ENCODE peak calls at places on chromosomes 3 and 15, in eight cellular contexts. L, E, V, I, Z, T, H and Y are unnamed samples.
A peak's percentile ranks its signal among the peaks of the same experiment; 100 is the strongest.

GRCh38 chr15:100721758-100722550 is 119.6 kb downstream of the ASB7 start:
- DNase-seq in L (peak; percentile 77), E (peak; percentile 97), V (peak; percentile 74), I (no peak), Z (peak; percentile 98), T (peak; percentile 85), H (peak; percentile 76), Y (peak; percentile 97)

GRCh38 chr3:108089544-108089943 is 1.3 kb downstream of the CD47 start:
- DNase-seq in L (no peak), E (no peak), V (peak; percentile 34), I (no peak), Z (no peak), T (no peak), H (no peak), Y (no peak)

GRCh38 chr15:42737529-42738328 is 801 bp upstream of the CDAN1 start:
- DNase-seq in L (no peak), E (no peak), V (no peak), I (no peak), Z (peak; percentile 15), T (no peak), H (no peak), Y (peak; percentile 53)

GRCh38 chr15:53962646-53963561 is 15.3 kb upstream of the UNC13C start:
- DNase-seq in L (no peak), E (no peak), V (peak; percentile 24), I (peak; percentile 56), Z (no peak), T (no peak), H (peak; percentile 43), Y (no peak)

GRCh38 chr3:112519424-112520001 is 20.2 kb upstream of the BTLA start:
- DNase-seq in L (no peak), E (peak; percentile 54), V (peak; percentile 59), I (no peak), Z (peak; percentile 44), T (peak; percentile 66), H (no peak), Y (no peak)

GRCh38 chr15:31328999-31329639 is 2.5 kb downstream of the KLF13 start:
- DNase-seq in L (no peak), E (no peak), V (no peak), I (peak; percentile 67), Z (no peak), T (no peak), H (no peak), Y (no peak)

GRCh38 chr15:37102315-37103021 is 2.1 kb upstream of the MEIS2 start:
- DNase-seq in L (no peak), E (no peak), V (no peak), I (peak; percentile 52), Z (no peak), T (peak; percentile 50), H (no peak), Y (no peak)

GRCh38 chr3:17573396-17573795 is 169.0 kb downstream of the TBC1D5 start:
- DNase-seq in L (no peak), E (no peak), V (no peak), I (no peak), Z (no peak), T (no peak), H (no peak), Y (no peak)

GRCh38 chr15:66565731-66566130 is at the start of gene LCTL:
- DNase-seq in L (no peak), E (no peak), V (no peak), I (peak; percentile 71), Z (no peak), T (peak; percentile 54), H (no peak), Y (peak; percentile 80)

GRCh38 chr15:88636039-88636438 is 2.8 kb upstream of the ISG20 start:
- DNase-seq in L (no peak), E (no peak), V (no peak), I (no peak), Z (no peak), T (no peak), H (no peak), Y (peak; percentile 85)

GRCh38 chr3:129461022-129461421 is 21.0 kb downstream of the IFT122 start:
- DNase-seq in L (no peak), E (no peak), V (no peak), I (no peak), Z (peak; percentile 22), T (peak; percentile 22), H (no peak), Y (no peak)

GRCh38 chr15:89812126-89812846 is 2.4 kb downstream of the ANPEP start:
- DNase-seq in L (peak; percentile 89), E (no peak), V (no peak), I (no peak), Z (no peak), T (peak; percentile 87), H (peak; percentile 85), Y (no peak)

GRCh38 chr3:151925876-151926275 is 52.4 kb downstream of the SUCNR1 start:
- DNase-seq in L (no peak), E (peak; percentile 67), V (no peak), I (no peak), Z (peak; percentile 34), T (peak; percentile 76), H (no peak), Y (no peak)

GRCh38 chr15:89993344-89993743 is 7.8 kb upstream of the ZNF710 start:
- DNase-seq in L (no peak), E (no peak), V (no peak), I (no peak), Z (no peak), T (no peak), H (no peak), Y (no peak)

GRCh38 chr3:27254896-27255295 is 114.3 kb downstream of the NEK10 start:
- DNase-seq in L (no peak), E (no peak), V (no peak), I (no peak), Z (no peak), T (no peak), H (no peak), Y (no peak)

GRCh38 chr15:57457726-57458125 is 81.4 kb downstream of the CGNL1 start:
- DNase-seq in L (no peak), E (no peak), V (no peak), I (no peak), Z (no peak), T (no peak), H (no peak), Y (no peak)

GRCh38 chr3:170717410-170718402 is 131.8 kb upstream of the SLC7A14 start:
- DNase-seq in L (no peak), E (no peak), V (no peak), I (no peak), Z (no peak), T (no peak), H (peak; percentile 65), Y (no peak)

GRCh38 chr3:140148824-140149390 is 213.9 kb downstream of the CLSTN2 start:
- DNase-seq in L (no peak), E (no peak), V (no peak), I (no peak), Z (no peak), T (no peak), H (no peak), Y (no peak)

GRCh38 chr3:65006300-65006739 is 318.5 kb upstream of the ADAMTS9 start:
- DNase-seq in L (no peak), E (no peak), V (no peak), I (no peak), Z (peak; percentile 61), T (peak; percentile 58), H (no peak), Y (no peak)

GRCh38 chr3:47568901-47569300 is 9.8 kb downstream of the CSPG5 start:
- DNase-seq in L (peak; percentile 39), E (no peak), V (no peak), I (no peak), Z (no peak), T (no peak), H (no peak), Y (no peak)

GRCh38 chr3:14371573-14372474 is 30.6 kb upstream of the SLC6A6 start:
- DNase-seq in L (no peak), E (peak; percentile 15), V (peak; percentile 83), I (no peak), Z (no peak), T (peak; percentile 55), H (peak; percentile 92), Y (no peak)

GRCh38 chr3:1139071-1139470 is 46.2 kb downstream of the CNTN6 start:
- DNase-seq in L (no peak), E (no peak), V (no peak), I (no peak), Z (no peak), T (no peak), H (no peak), Y (no peak)

GRCh38 chr3:185089343-185089742 is 63.5 kb downstream of the C3orf70 start:
- DNase-seq in L (no peak), E (peak; percentile 31), V (no peak), I (no peak), Z (peak; percentile 22), T (no peak), H (no peak), Y (no peak)

GRCh38 chr3:72153477-72154314 is 368.7 kb upstream of the PROK2 start:
- DNase-seq in L (no peak), E (no peak), V (no peak), I (no peak), Z (no peak), T (no peak), H (no peak), Y (no peak)

GRCh38 chr15:64521726-64522164 is 61.4 kb downstream of the ZNF609 start:
- DNase-seq in L (no peak), E (no peak), V (no peak), I (no peak), Z (no peak), T (peak; percentile 18), H (peak; percentile 70), Y (peak; percentile 89)

GRCh38 chr15:74866090-74866489 is 7.1 kb downstream of the SCAMP2 start:
- DNase-seq in L (no peak), E (no peak), V (no peak), I (no peak), Z (no peak), T (peak; percentile 74), H (peak; percentile 22), Y (no peak)

GRCh38 chr3:72155391-72156064 is 370.6 kb upstream of the PROK2 start:
- DNase-seq in L (no peak), E (peak; percentile 83), V (no peak), I (no peak), Z (peak; percentile 97), T (peak; percentile 92), H (peak; percentile 44), Y (no peak)

GRCh38 chr3:197088370-197088769 is 58.8 kb upstream of the MELTF start:
- DNase-seq in L (no peak), E (no peak), V (no peak), I (no peak), Z (no peak), T (no peak), H (no peak), Y (no peak)

GRCh38 chr3:75938921-75939320 is 153.6 kb upstream of the ZNF717 start:
- DNase-seq in L (no peak), E (no peak), V (no peak), I (no peak), Z (no peak), T (no peak), H (no peak), Y (no peak)

GRCh38 chr3:43879166-43879565 is 188.4 kb downstream of the ABHD5 start:
- DNase-seq in L (no peak), E (no peak), V (peak; percentile 41), I (peak; percentile 76), Z (no peak), T (no peak), H (no peak), Y (no peak)

GRCh38 chr3:191216510-191216909 is 17.5 kb downstream of the OSTN start:
- DNase-seq in L (no peak), E (no peak), V (no peak), I (no peak), Z (no peak), T (no peak), H (no peak), Y (no peak)

GRCh38 chr15:91338763-91339162 is 238.7 kb downstream of the SV2B start:
- DNase-seq in L (no peak), E (peak; percentile 9), V (no peak), I (peak; percentile 33), Z (no peak), T (peak; percentile 21), H (no peak), Y (no peak)

GRCh38 chr3:165617134-165617533 is 220.1 kb downstream of the BCHE start:
- DNase-seq in L (no peak), E (no peak), V (no peak), I (no peak), Z (no peak), T (no peak), H (no peak), Y (no peak)